ENCODE peak calls at places on chromosomes 6 and 20, in nine cellular contexts. H is left lung, N is A549, O is small intestine, L is PC-3, U is GM23338, S is SJSA1, M is Panc1, K is lung. Q is an unnamed sample.

GRCh38 chr20:59403261-59403961 is 103.0 kb downstream of the EDN3 start:
- DNase-seq in H (no peak), N (peak; percentile 75), O (peak; percentile 49), L (peak; percentile 52), U (peak; percentile 75), S (peak; percentile 6), M (no peak), K (no peak), Q (peak; percentile 38)

GRCh38 chr6:149334201-149334600 is 16.7 kb downstream of the TAB2 start:
- DNase-seq in H (no peak), N (no peak), O (no peak), L (peak; percentile 80), U (no peak), S (no peak), M (no peak), K (no peak), Q (no peak)

GRCh38 chr6:53041356-53041755 is 23.8 kb upstream of the FBXO9 start:
- DNase-seq in H (no peak), N (no peak), O (no peak), L (peak; percentile 64), U (no peak), S (peak; percentile 54), M (no peak), K (no peak), Q (no peak)

GRCh38 chr6:45590225-45590624 is 212.5 kb upstream of the SUPT3H start:
- DNase-seq in H (no peak), N (no peak), O (no peak), L (peak; percentile 93), U (no peak), S (no peak), M (peak; percentile 24), K (peak; percentile 6), Q (no peak)

GRCh38 chr20:52035977-52036376 is 155.6 kb downstream of the ZFP64 start:
- DNase-seq in H (no peak), N (no peak), O (no peak), L (no peak), U (no peak), S (no peak), M (no peak), K (no peak), Q (no peak)

GRCh38 chr6:95087394-95088097 is 489.8 kb upstream of the MANEA start:
- DNase-seq in H (no peak), N (no peak), O (no peak), L (peak; percentile 71), U (no peak), S (no peak), M (peak; percentile 73), K (no peak), Q (no peak)

GRCh38 chr6:10425973-10426780 is 11.3 kb upstream of the TFAP2A start:
- DNase-seq in H (peak; percentile 84), N (no peak), O (no peak), L (no peak), U (peak; percentile 72), S (peak; percentile 98), M (no peak), K (no peak), Q (no peak)

GRCh38 chr6:121951918-121952379 is 447.5 kb upstream of the HSF2 start:
- DNase-seq in H (peak; percentile 8), N (no peak), O (no peak), L (peak; percentile 40), U (no peak), S (peak; percentile 82), M (peak; percentile 42), K (no peak), Q (no peak)

GRCh38 chr6:13597073-13597472 is 18.1 kb upstream of the NOL7 start:
- DNase-seq in H (no peak), N (no peak), O (no peak), L (no peak), U (no peak), S (no peak), M (no peak), K (no peak), Q (no peak)

GRCh38 chr6:78492351-78493010 is 374.9 kb upstream of the IRAK1BP1 start:
- DNase-seq in H (no peak), N (no peak), O (no peak), L (no peak), U (no peak), S (peak; percentile 50), M (no peak), K (no peak), Q (no peak)

GRCh38 chr20:41509801-41510200 is 108.4 kb downstream of the CHD6 start:
- DNase-seq in H (no peak), N (no peak), O (peak; percentile 31), L (no peak), U (no peak), S (no peak), M (no peak), K (no peak), Q (no peak)

GRCh38 chr6:96837138-96837971 is at the start of gene GPR63:
- DNase-seq in H (peak; percentile 92), N (peak; percentile 77), O (peak; percentile 75), L (peak; percentile 49), U (peak; percentile 95), S (peak; percentile 78), M (no peak), K (peak; percentile 58), Q (peak; percentile 42)

GRCh38 chr20:47304287-47304686 is 52.2 kb downstream of the ZMYND8 start:
- DNase-seq in H (no peak), N (no peak), O (peak; percentile 27), L (peak; percentile 59), U (no peak), S (no peak), M (no peak), K (no peak), Q (no peak)

GRCh38 chr6:37481793-37482192 is 17.9 kb downstream of the CCDC167 start:
- DNase-seq in H (no peak), N (no peak), O (no peak), L (no peak), U (no peak), S (no peak), M (no peak), K (no peak), Q (no peak)

GRCh38 chr6:119350202-119351004 is 842 bp upstream of the MAN1A1 start:
- DNase-seq in H (no peak), N (no peak), O (peak; percentile 61), L (peak; percentile 44), U (peak; percentile 31), S (peak; percentile 19), M (peak; percentile 15), K (peak; percentile 39), Q (no peak)

GRCh38 chr6:119349341-119350201 is at the start of gene MAN1A1:
- DNase-seq in H (peak; percentile 96), N (peak; percentile 62), O (peak; percentile 85), L (peak; percentile 78), U (peak; percentile 92), S (peak; percentile 42), M (no peak), K (peak; percentile 89), Q (peak; percentile 92)

GRCh38 chr6:119349041-119349340 is 570 bp downstream of the MAN1A1 start:
- DNase-seq in H (peak; percentile 87), N (no peak), O (no peak), L (no peak), U (no peak), S (peak; percentile 19), M (no peak), K (no peak), Q (no peak)

GRCh38 chr6:119348308-119349040 is 1.1 kb downstream of the MAN1A1 start:
- DNase-seq in H (peak; percentile 86), N (no peak), O (peak; percentile 78), L (no peak), U (peak; percentile 66), S (no peak), M (no peak), K (no peak), Q (peak; percentile 22)

GRCh38 chr6:119351005-119351394 is 1.4 kb upstream of the MAN1A1 start:
- DNase-seq in H (no peak), N (no peak), O (peak; percentile 62), L (peak; percentile 57), U (no peak), S (no peak), M (no peak), K (no peak), Q (no peak)
- H3K4me3 ChIP-seq in H (peak overlapping the region; percentile 82), N (no peak overlapping the region), O (no peak overlapping the region), L (peak overlapping the region; percentile 92), U (peak overlapping the region; percentile 84), S (no peak overlapping the region), M (no peak overlapping the region), K (no peak overlapping the region), Q (peak overlapping the region; percentile 78)

GRCh38 chr6:6801002-6801329 is 212.4 kb downstream of the LY86 start:
- DNase-seq in H (no peak), N (no peak), O (no peak), L (no peak), U (no peak), S (no peak), M (no peak), K (no peak), Q (no peak)
- H3K27ac ChIP-seq in H (peak overlapping the region; percentile 73), N (no peak overlapping the region), O (no peak overlapping the region), L (peak overlapping the region; percentile 13), U (no peak overlapping the region), S (peak overlapping the region; percentile 25), M (no peak overlapping the region), K (peak overlapping the region; percentile 58), Q (no peak overlapping the region)

GRCh38 chr20:3470627-3471396 is at the start of gene ATRN:
- DNase-seq in H (peak; percentile 97), N (peak; percentile 94), O (peak; percentile 80), L (peak; percentile 91), U (peak; percentile 87), S (peak; percentile 89), M (peak; percentile 15), K (peak; percentile 94), Q (peak; percentile 79)

GRCh38 chr20:3471397-3472021 is 691 bp downstream of the ATRN start:
- DNase-seq in H (no peak), N (no peak), O (no peak), L (no peak), U (peak; percentile 33), S (no peak), M (no peak), K (no peak), Q (no peak)

GRCh38 chr20:3473944-3474343 is 3.1 kb downstream of the ATRN start:
- DNase-seq in H (no peak), N (no peak), O (peak; percentile 40), L (no peak), U (no peak), S (no peak), M (no peak), K (peak; percentile 21), Q (no peak)

GRCh38 chr20:3472105-3472504 is 1.3 kb downstream of the ATRN start:
- DNase-seq in H (no peak), N (no peak), O (peak; percentile 93), L (no peak), U (no peak), S (no peak), M (no peak), K (no peak), Q (no peak)

DNA sequence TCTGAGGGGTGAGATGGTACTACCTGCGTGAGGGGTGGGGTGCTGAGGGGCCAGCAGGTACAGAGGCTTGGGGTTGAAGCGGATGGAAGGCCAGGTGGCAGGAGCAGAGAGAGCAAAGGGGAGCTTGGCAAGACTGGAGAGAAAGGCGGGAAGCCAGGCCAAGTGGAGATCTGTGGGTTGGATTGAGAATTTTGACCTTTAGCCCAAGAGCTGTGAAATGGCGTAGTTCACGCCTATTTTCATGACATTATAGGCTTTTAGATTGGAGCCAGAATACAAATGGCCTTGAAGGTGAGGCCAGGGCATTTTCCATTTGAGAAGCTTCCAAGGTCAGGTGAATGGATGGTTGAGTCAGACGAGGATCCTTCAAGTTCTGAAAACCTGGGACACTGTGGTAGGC is 2.5 kb downstream of the ATRN start:
- DNase-seq in H (no peak), N (no peak), O (peak; percentile 64), L (no peak), U (no peak), S (no peak), M (no peak), K (peak; percentile 11), Q (no peak)
- H3K4me3 ChIP-seq in H (no peak overlapping the region), N (no peak overlapping the region), O (no peak overlapping the region), L (no peak overlapping the region), U (no peak overlapping the region), S (no peak overlapping the region), M (no peak overlapping the region), K (no peak overlapping the region), Q (no peak overlapping the region)

GRCh38 chr20:1389703-1390385 is 3.0 kb downstream of the FKBP1A start:
- DNase-seq in H (no peak), N (no peak), O (peak; percentile 22), L (no peak), U (peak; percentile 36), S (no peak), M (no peak), K (peak; percentile 60), Q (no peak)
- H3K27ac ChIP-seq in H (peak overlapping the region; percentile 44), N (no peak overlapping the region), O (peak overlapping the region; percentile 19), L (no peak overlapping the region), U (no peak overlapping the region), S (no peak overlapping the region), M (peak overlapping the region; percentile 79), K (peak overlapping the region; percentile 38), Q (no peak overlapping the region)